ENCODE peak calls at places on chromosomes 12 and 14, in eight cellular contexts. One of them, this sample, is unnamed. For H3K4me1, the result is how much of the 10 kb centered on the place peaks cover.

GRCh38 chr12:8913702-8914032 is 642 bp upstream of the PHC1 start:
- DNase-seq in mesendoderm: no peak
- DNase-seq in GM23248: peak
- DNase-seq in adipocyte: peak
- DNase-seq in vagina: no peak
- DNase-seq in psoas muscle: no peak
- DNase-seq in MM.1S: no peak
- DNase-seq in BE2C: no peak
- DNase-seq in this sample: no peak

GRCh38 chr14:89807151-89807550 is 147.4 kb downstream of the EFCAB11 start:
- DNase-seq in mesendoderm: no peak
- DNase-seq in GM23248: no peak
- DNase-seq in adipocyte: no peak
- DNase-seq in vagina: no peak
- DNase-seq in psoas muscle: no peak
- DNase-seq in MM.1S: no peak
- DNase-seq in BE2C: no peak
- DNase-seq in this sample: no peak

GRCh38 chr12:129659927-129660326 is 243.9 kb downstream of the TMEM132D start:
- DNase-seq in mesendoderm: no peak
- DNase-seq in GM23248: no peak
- DNase-seq in adipocyte: peak
- DNase-seq in vagina: no peak
- DNase-seq in psoas muscle: no peak
- DNase-seq in MM.1S: no peak
- DNase-seq in BE2C: no peak
- DNase-seq in this sample: peak

GRCh38 chr12:66189476-66189823 is 436 bp downstream of the IRAK3 start:
- DNase-seq in mesendoderm: peak
- DNase-seq in GM23248: peak
- DNase-seq in adipocyte: no peak
- DNase-seq in vagina: no peak
- DNase-seq in psoas muscle: no peak
- DNase-seq in MM.1S: no peak
- DNase-seq in BE2C: no peak
- DNase-seq in this sample: no peak

GRCh38 chr14:75877292-75877691 is 104.5 kb downstream of the TGFB3 start:
- DNase-seq in mesendoderm: no peak
- DNase-seq in GM23248: peak
- DNase-seq in adipocyte: peak
- DNase-seq in vagina: no peak
- DNase-seq in psoas muscle: no peak
- DNase-seq in MM.1S: no peak
- DNase-seq in BE2C: no peak
- DNase-seq in this sample: no peak

GRCh38 chr12:124109760-124110159 is 136.7 kb downstream of the ZNF664 start:
- DNase-seq in mesendoderm: peak
- DNase-seq in GM23248: peak
- DNase-seq in adipocyte: no peak
- DNase-seq in vagina: no peak
- DNase-seq in psoas muscle: no peak
- DNase-seq in MM.1S: peak
- DNase-seq in BE2C: peak
- DNase-seq in this sample: no peak

GRCh38 chr12:4039927-4040326 is 166.7 kb upstream of the PARP11 start:
- DNase-seq in mesendoderm: no peak
- DNase-seq in GM23248: peak
- DNase-seq in adipocyte: no peak
- DNase-seq in vagina: no peak
- DNase-seq in psoas muscle: no peak
- DNase-seq in MM.1S: no peak
- DNase-seq in BE2C: no peak
- DNase-seq in this sample: no peak

GRCh38 chr12:114682920-114683708 is 861 bp downstream of the TBX3 start:
- DNase-seq in mesendoderm: peak
- DNase-seq in GM23248: peak
- DNase-seq in adipocyte: peak
- DNase-seq in vagina: no peak
- DNase-seq in psoas muscle: peak
- DNase-seq in MM.1S: no peak
- DNase-seq in BE2C: no peak
- DNase-seq in this sample: peak

GRCh38 chr12:38124247-38125012 is 192.1 kb upstream of the ALG10B start:
- DNase-seq in mesendoderm: no peak
- DNase-seq in GM23248: no peak
- DNase-seq in adipocyte: no peak
- DNase-seq in vagina: no peak
- DNase-seq in psoas muscle: no peak
- DNase-seq in MM.1S: no peak
- DNase-seq in BE2C: no peak
- DNase-seq in this sample: peak

GRCh38 chr12:7642876-7643309 is 22.8 kb downstream of the APOBEC1 start:
- DNase-seq in mesendoderm: peak
- DNase-seq in GM23248: peak
- DNase-seq in adipocyte: peak
- DNase-seq in vagina: no peak
- DNase-seq in psoas muscle: no peak
- DNase-seq in MM.1S: peak
- DNase-seq in BE2C: no peak
- DNase-seq in this sample: no peak

GRCh38 chr12:116982721-116983502 is 72.2 kb downstream of the FBXW8 start:
- DNase-seq in mesendoderm: peak
- DNase-seq in GM23248: peak
- DNase-seq in adipocyte: peak
- DNase-seq in vagina: no peak
- DNase-seq in psoas muscle: no peak
- DNase-seq in MM.1S: no peak
- DNase-seq in BE2C: no peak
- DNase-seq in this sample: no peak

DNA sequence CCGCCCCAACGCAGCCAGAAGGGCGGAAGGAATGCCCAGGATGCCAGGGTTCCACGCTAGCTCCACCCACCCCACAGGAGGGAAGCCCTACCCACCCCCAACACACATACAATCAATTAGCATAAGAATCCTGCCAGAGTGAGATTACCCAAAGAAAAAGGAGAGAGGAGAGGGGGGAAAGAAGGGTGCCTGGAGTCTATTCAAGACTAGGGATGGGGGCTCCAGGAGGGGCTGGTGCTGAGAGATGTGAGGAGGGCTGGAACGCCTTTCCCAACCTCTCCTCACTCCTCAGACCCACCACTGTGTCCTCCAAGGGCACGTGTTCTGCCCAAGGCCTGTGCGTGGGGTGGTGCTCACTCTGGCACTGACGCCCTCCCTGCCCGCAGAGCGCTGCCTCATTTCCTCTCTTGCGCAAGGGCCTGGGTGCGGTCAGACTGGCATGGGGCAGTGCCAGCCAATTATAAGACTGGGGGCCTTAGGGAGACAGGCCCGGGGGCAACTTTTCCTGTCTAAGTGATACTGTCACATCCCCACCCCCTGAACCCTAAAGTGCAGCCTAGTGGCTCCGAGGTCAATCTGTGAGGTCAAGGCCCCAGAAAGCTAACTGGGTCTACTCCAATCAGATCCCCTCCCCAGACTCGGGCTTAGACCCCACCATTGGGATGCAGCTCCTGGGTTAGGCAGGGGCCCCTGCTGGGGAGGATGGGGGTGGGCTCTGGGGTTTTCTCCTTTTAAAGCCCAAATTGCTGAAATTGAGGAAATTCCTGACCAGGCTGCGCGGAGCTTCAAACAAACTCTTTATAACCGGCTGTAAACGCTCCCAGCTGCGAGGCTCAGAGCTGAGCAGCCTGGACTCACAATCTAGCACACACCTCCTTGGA is 10.2 kb upstream of the ITGB7 start:
- DNase-seq in mesendoderm: peak
- DNase-seq in GM23248: peak
- DNase-seq in adipocyte: peak
- DNase-seq in vagina: no peak
- DNase-seq in psoas muscle: peak
- DNase-seq in MM.1S: no peak
- DNase-seq in BE2C: no peak
- DNase-seq in this sample: peak
- H3K4me1 ChIP-seq in mesendoderm: under half
- H3K4me1 ChIP-seq in GM23248: under half
- H3K4me1 ChIP-seq in adipocyte: under half
- H3K4me1 ChIP-seq in vagina: half or more
- H3K4me1 ChIP-seq in psoas muscle: under half
- H3K4me1 ChIP-seq in MM.1S: under half
- H3K4me1 ChIP-seq in BE2C: under half
- H3K4me1 ChIP-seq in this sample: under half

DNA sequence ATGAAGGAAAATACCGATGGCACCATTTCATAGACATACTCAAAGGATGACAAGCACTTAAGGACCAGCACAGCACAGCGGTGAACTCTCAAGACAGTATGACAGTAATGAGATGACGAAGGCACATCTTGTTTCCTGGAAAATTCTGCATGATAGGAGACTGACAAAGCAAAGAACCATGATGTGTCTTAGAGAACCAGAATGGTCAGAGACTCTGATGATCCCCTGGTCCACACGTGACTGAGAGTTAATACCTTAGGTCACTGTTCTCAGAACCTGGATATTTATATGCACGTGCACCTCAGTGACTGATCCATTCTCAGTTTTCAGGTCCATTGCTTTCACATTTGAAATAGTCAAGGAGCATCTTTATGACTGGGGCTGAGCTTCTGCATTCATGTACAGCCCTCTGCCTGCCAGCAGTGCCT is 35.3 kb downstream of the PROX2 start:
- DNase-seq in mesendoderm: no peak
- DNase-seq in GM23248: no peak
- DNase-seq in adipocyte: no peak
- DNase-seq in vagina: no peak
- DNase-seq in psoas muscle: no peak
- DNase-seq in MM.1S: peak
- DNase-seq in BE2C: no peak
- DNase-seq in this sample: no peak
- H3K4me1 ChIP-seq in mesendoderm: under half
- H3K4me1 ChIP-seq in GM23248: under half
- H3K4me1 ChIP-seq in adipocyte: half or more
- H3K4me1 ChIP-seq in vagina: under half
- H3K4me1 ChIP-seq in psoas muscle: under half
- H3K4me1 ChIP-seq in MM.1S: half or more
- H3K4me1 ChIP-seq in BE2C: under half
- H3K4me1 ChIP-seq in this sample: under half

GRCh38 chr12:62859203-62859799 is 75.6 kb downstream of the PPM1H start:
- DNase-seq in mesendoderm: no peak
- DNase-seq in GM23248: no peak
- DNase-seq in adipocyte: no peak
- DNase-seq in vagina: no peak
- DNase-seq in psoas muscle: no peak
- DNase-seq in MM.1S: no peak
- DNase-seq in BE2C: no peak
- DNase-seq in this sample: no peak

GRCh38 chr12:62860501-62861156 is 74.3 kb downstream of the PPM1H start:
- DNase-seq in mesendoderm: no peak
- DNase-seq in GM23248: no peak
- DNase-seq in adipocyte: no peak
- DNase-seq in vagina: no peak
- DNase-seq in psoas muscle: no peak
- DNase-seq in MM.1S: no peak
- DNase-seq in BE2C: no peak
- DNase-seq in this sample: no peak

GRCh38 chr12:62862259-62862881 is 72.6 kb downstream of the PPM1H start:
- DNase-seq in mesendoderm: no peak
- DNase-seq in GM23248: peak
- DNase-seq in adipocyte: peak
- DNase-seq in vagina: no peak
- DNase-seq in psoas muscle: no peak
- DNase-seq in MM.1S: no peak
- DNase-seq in BE2C: no peak
- DNase-seq in this sample: no peak

GRCh38 chr12:62861586-62861985 is 73.4 kb downstream of the PPM1H start:
- DNase-seq in mesendoderm: no peak
- DNase-seq in GM23248: no peak
- DNase-seq in adipocyte: peak
- DNase-seq in vagina: no peak
- DNase-seq in psoas muscle: no peak
- DNase-seq in MM.1S: no peak
- DNase-seq in BE2C: no peak
- DNase-seq in this sample: no peak

DNA sequence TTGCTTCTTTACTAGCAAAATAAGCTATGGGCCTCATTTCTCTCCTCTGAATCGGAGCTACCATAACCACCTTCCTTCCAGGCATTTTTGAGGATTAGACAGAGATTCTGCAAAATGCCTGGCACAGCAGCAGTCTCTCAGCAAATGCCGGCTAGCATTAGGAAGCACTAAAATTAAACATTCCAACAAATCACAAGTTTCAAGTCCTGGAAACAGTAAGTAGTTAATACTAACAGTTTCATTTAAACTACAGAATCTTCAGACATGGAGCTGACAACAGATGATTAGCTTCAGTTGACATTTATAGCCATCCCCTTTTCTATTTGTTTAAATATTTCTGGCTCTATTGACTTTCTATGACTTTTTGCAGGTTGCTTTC is 73.8 kb downstream of the PPM1H start:
- DNase-seq in mesendoderm: no peak
- DNase-seq in GM23248: no peak
- DNase-seq in adipocyte: peak
- DNase-seq in vagina: no peak
- DNase-seq in psoas muscle: no peak
- DNase-seq in MM.1S: no peak
- DNase-seq in BE2C: no peak
- DNase-seq in this sample: no peak
- H3K4me1 ChIP-seq in mesendoderm: under half
- H3K4me1 ChIP-seq in GM23248: under half
- H3K4me1 ChIP-seq in adipocyte: under half
- H3K4me1 ChIP-seq in vagina: under half
- H3K4me1 ChIP-seq in psoas muscle: under half
- H3K4me1 ChIP-seq in MM.1S: under half
- H3K4me1 ChIP-seq in BE2C: under half
- H3K4me1 ChIP-seq in this sample: under half

GRCh38 chr12:121467638-121468403 is 67.9 kb downstream of the RNF34 start:
- DNase-seq in mesendoderm: peak
- DNase-seq in GM23248: peak
- DNase-seq in adipocyte: peak
- DNase-seq in vagina: no peak
- DNase-seq in psoas muscle: no peak
- DNase-seq in MM.1S: no peak
- DNase-seq in BE2C: no peak
- DNase-seq in this sample: peak

GRCh38 chr12:121465921-121466799 is 66.2 kb downstream of the RNF34 start:
- DNase-seq in mesendoderm: no peak
- DNase-seq in GM23248: peak
- DNase-seq in adipocyte: peak
- DNase-seq in vagina: no peak
- DNase-seq in psoas muscle: peak
- DNase-seq in MM.1S: no peak
- DNase-seq in BE2C: peak
- DNase-seq in this sample: peak

GRCh38 chr12:121472150-121472905 is 72.4 kb downstream of the RNF34 start:
- DNase-seq in mesendoderm: no peak
- DNase-seq in GM23248: no peak
- DNase-seq in adipocyte: no peak
- DNase-seq in vagina: no peak
- DNase-seq in psoas muscle: no peak
- DNase-seq in MM.1S: no peak
- DNase-seq in BE2C: no peak
- DNase-seq in this sample: no peak

GRCh38 chr12:121466800-121467637 is 67.1 kb downstream of the RNF34 start:
- DNase-seq in mesendoderm: peak
- DNase-seq in GM23248: peak
- DNase-seq in adipocyte: peak
- DNase-seq in vagina: no peak
- DNase-seq in psoas muscle: peak
- DNase-seq in MM.1S: peak
- DNase-seq in BE2C: peak
- DNase-seq in this sample: peak

GRCh38 chr12:121468451-121468850 is 68.5 kb downstream of the RNF34 start:
- DNase-seq in mesendoderm: no peak
- DNase-seq in GM23248: peak
- DNase-seq in adipocyte: peak
- DNase-seq in vagina: no peak
- DNase-seq in psoas muscle: no peak
- DNase-seq in MM.1S: no peak
- DNase-seq in BE2C: no peak
- DNase-seq in this sample: no peak
- H3K4me1 ChIP-seq in mesendoderm: under half
- H3K4me1 ChIP-seq in GM23248: under half
- H3K4me1 ChIP-seq in adipocyte: under half
- H3K4me1 ChIP-seq in vagina: under half
- H3K4me1 ChIP-seq in psoas muscle: under half
- H3K4me1 ChIP-seq in MM.1S: under half
- H3K4me1 ChIP-seq in BE2C: under half
- H3K4me1 ChIP-seq in this sample: under half